ENCODE peak calls at places on chromosomes 7 and 10, in eight cellular contexts. I is stimulated activated CD4-positive, alpha-beta T cell treated with anti-CD3 and anti-CD28 coated beads, Interleukin-4, amount 100 ng/mL, for 4 hours; P is smooth muscle cell of the brain vasculature; O is AG20443; M is type B pancreatic cell; J is D341Med; G is iris pigment epithelial cell; C is activated T-cell treated with anti-CD3 and anti-CD28 coated beads for 48 hours. Y is an unnamed sample.

GRCh38 chr10:47165711-47166404 is 134.1 kb upstream of the GDF10 start:
- DNase-seq in I (peak), P (peak), O (peak), M (peak), J (no peak), G (peak), C (peak), Y (no peak)

GRCh38 chr10:80408198-80409085 is at the start of gene PRXL2A:
- DNase-seq in I (peak), P (no peak), O (peak), M (peak), J (peak), G (peak), C (peak), Y (peak)

GRCh38 chr7:24905996-24906770 is 73.8 kb downstream of the OSBPL3 start:
- DNase-seq in I (no peak), P (no peak), O (no peak), M (no peak), J (no peak), G (peak), C (no peak), Y (no peak)

GRCh38 chr10:124736491-124737136 is 7.6 kb downstream of the FAM53B start:
- DNase-seq in I (no peak), P (peak), O (peak), M (peak), J (no peak), G (peak), C (no peak), Y (no peak)

GRCh38 chr7:116273283-116273917 is 63.1 kb downstream of the TES start:
- DNase-seq in I (no peak), P (no peak), O (no peak), M (no peak), J (no peak), G (no peak), C (no peak), Y (no peak)

GRCh38 chr7:77657427-77658331 is 38.6 kb upstream of the RSBN1L start:
- DNase-seq in I (no peak), P (peak), O (no peak), M (no peak), J (peak), G (peak), C (no peak), Y (peak)

GRCh38 chr7:73706122-73707044 is 13.1 kb downstream of the STX1A start:
- DNase-seq in I (no peak), P (no peak), O (no peak), M (no peak), J (peak), G (peak), C (peak), Y (peak)

GRCh38 chr7:3043544-3044395 is at the start of gene CARD11:
- DNase-seq in I (peak), P (no peak), O (peak), M (no peak), J (no peak), G (peak), C (peak), Y (no peak)

GRCh38 chr10:63504145-63504881 is 16.9 kb upstream of the REEP3 start:
- DNase-seq in I (no peak), P (no peak), O (no peak), M (no peak), J (no peak), G (no peak), C (no peak), Y (no peak)

GRCh38 chr7:17674166-17674955 is 265.9 kb downstream of the SNX13 start:
- DNase-seq in I (no peak), P (no peak), O (peak), M (no peak), J (no peak), G (no peak), C (no peak), Y (no peak)

GRCh38 chr10:24132741-24133140 is 76.2 kb upstream of the KIAA1217 start:
- DNase-seq in I (no peak), P (no peak), O (peak), M (no peak), J (no peak), G (peak), C (no peak), Y (no peak)

GRCh38 chr7:100173806-100174495 is 3.2 kb downstream of the GPC2 start:
- DNase-seq in I (no peak), P (no peak), O (no peak), M (no peak), J (no peak), G (no peak), C (no peak), Y (no peak)